ENCODE peak calls at places on chromosomes 13 and 19, in ten cellular contexts. H, P, J, U, W, E, A, F, Q and T are unnamed samples.

GRCh38 chr19:31154021-31154420 is 195.2 kb downstream of the TSHZ3 start:
- DNase-seq in U (peak; percentile 4), Q (no peak), W (no peak), E (no peak), H (peak; percentile 10), J (no peak), P (no peak), A (no peak), F (no peak), T (peak; percentile 99)

GRCh38 chr13:22789027-22789593 is 391.7 kb upstream of the SGCG start:
- DNase-seq in J (no peak), P (no peak), F (no peak), E (no peak), H (no peak), Q (no peak), W (no peak), A (no peak), U (no peak), T (peak; percentile 47)

GRCh38 chr13:74035881-74036280 is 98.3 kb downstream of the KLF12 start:
- DNase-seq in A (no peak), E (no peak), Q (no peak), U (no peak), H (no peak), J (no peak), P (no peak), W (no peak), F (no peak), T (no peak)

GRCh38 chr13:66826398-66826797 is 403.7 kb downstream of the PCDH9 start:
- DNase-seq in J (no peak), A (no peak), H (no peak), W (no peak), F (no peak), Q (no peak), E (no peak), U (no peak), P (no peak), T (no peak)

GRCh38 chr19:8517551-8518442 is 3.8 kb upstream of the ZNF414 start:
- DNase-seq in Q (no peak), A (no peak), E (no peak), H (peak; percentile 82), F (no peak), W (peak; percentile 52), U (no peak), P (no peak), J (no peak), T (no peak)

GRCh38 chr19:18814063-18814462 is 17.7 kb upstream of the UPF1 start:
- DNase-seq in H (peak; percentile 69), Q (no peak), J (no peak), W (no peak), F (no peak), A (no peak), E (no peak), U (no peak), P (no peak), T (no peak)

GRCh38 chr19:33393286-33394005 is 19.9 kb downstream of the CEBPG start:
- DNase-seq in P (no peak), W (no peak), F (peak; percentile 52), E (peak; percentile 24), A (peak; percentile 66), H (no peak), U (no peak), Q (no peak), J (no peak), T (no peak)

GRCh38 chr13:46641274-46642081 is 88.5 kb downstream of the LRCH1 start:
- DNase-seq in F (no peak), A (no peak), J (no peak), P (no peak), E (peak; percentile 67), H (peak; percentile 56), U (no peak), W (no peak), Q (peak; percentile 68), T (no peak)

GRCh38 chr19:40596608-40597328 is 4.4 kb upstream of the LTBP4 start:
- DNase-seq in J (peak; percentile 54), H (peak; percentile 62), Q (peak; percentile 52), U (peak; percentile 59), A (no peak), P (peak; percentile 93), W (no peak), F (peak; percentile 75), E (peak; percentile 73), T (no peak)

GRCh38 chr19:40410030-40410389 is 3.2 kb downstream of the PRX start:
- DNase-seq in E (peak; percentile 23), H (no peak), P (no peak), U (no peak), Q (no peak), F (no peak), A (no peak), W (no peak), J (no peak), T (no peak)

GRCh38 chr13:114106526-114106925 is 25.9 kb downstream of the RASA3 start:
- DNase-seq in J (no peak), A (no peak), E (peak; percentile 6), W (no peak), P (no peak), F (no peak), U (no peak), Q (no peak), H (no peak), T (no peak)

GRCh38 chr19:43470288-43470687 is 4.9 kb upstream of the LYPD3 start:
- DNase-seq in E (no peak), U (peak; percentile 93), Q (no peak), F (no peak), W (no peak), J (no peak), A (no peak), P (no peak), H (peak; percentile 7), T (peak; percentile 62)

GRCh38 chr13:113453962-113454361 is 674 bp upstream of the ADPRHL1 start:
- DNase-seq in P (no peak), J (no peak), F (peak; percentile 44), W (no peak), E (peak; percentile 28), A (peak; percentile 15), H (peak; percentile 84), Q (no peak), U (no peak), T (no peak)

GRCh38 chr13:26923824-26924605 is 163.4 kb upstream of the GPR12 start:
- DNase-seq in Q (peak; percentile 51), W (no peak), J (no peak), F (no peak), H (peak; percentile 96), E (no peak), U (peak; percentile 34), P (no peak), A (no peak), T (peak; percentile 40)

DNA sequence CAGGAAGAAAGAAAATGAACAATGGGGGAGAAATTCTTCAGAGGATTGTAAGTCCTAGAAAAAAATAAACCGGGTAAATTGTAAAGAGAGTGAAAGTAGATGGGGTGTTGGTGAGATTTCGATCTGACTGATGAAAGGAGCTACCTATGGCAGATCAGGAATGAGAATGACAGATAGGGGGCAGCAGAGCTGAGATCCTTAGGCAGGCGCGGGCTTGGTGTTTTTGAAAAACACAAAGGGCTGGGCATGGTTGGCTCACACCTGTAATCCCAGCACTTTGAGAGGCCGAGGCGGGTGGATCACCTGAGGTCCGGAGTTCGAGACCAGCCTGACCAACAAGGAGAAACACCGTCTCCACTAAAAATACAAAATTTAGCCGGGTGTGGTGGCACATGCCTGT is 1468.6 kb upstream of the SLC10A2 start:
- DNase-seq in J (peak; percentile 17), F (no peak), U (no peak), P (peak; percentile 0), E (no peak), W (peak; percentile 0), A (no peak), H (no peak), Q (no peak), T (no peak)
- TF ChIP-seq CTCF in J (no peak), F (no peak), U (no peak), P (no peak), E (no peak), W (peak; percentile 43), A (no peak), H (no peak), Q (no peak), T (peak; percentile 7)

DNA sequence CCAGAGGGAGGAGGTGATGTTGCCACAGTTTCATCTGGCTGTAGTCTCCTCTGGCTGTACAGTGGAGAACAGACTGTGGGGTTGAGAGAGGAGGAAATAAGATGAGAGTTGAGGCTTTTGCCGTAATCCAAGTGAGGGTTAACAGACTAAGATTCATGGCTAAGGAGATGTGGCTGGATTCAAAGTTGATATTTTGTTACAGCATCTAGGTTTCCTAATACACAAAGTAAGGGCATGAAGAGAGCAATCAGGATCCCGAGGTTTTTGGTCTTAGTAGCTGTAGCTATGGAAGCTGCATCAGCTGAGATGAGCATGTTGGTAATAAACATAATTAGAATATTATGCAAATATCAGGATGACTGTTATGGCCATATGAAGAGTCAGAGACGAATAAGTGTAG is 1.4 kb downstream of the ZNF776 start:
- DNase-seq in Q (no peak), F (no peak), U (no peak), E (no peak), A (no peak), J (no peak), H (no peak), P (no peak), W (no peak), T (no peak)
- H3K36me3 ChIP-seq in Q (peaks cover 51% of the 10 kb centered on the region), F (peaks cover 15% of the 10 kb centered on the region), U (peaks cover 40% of the 10 kb centered on the region), E (peaks cover 4% of the 10 kb centered on the region), A (peaks cover 7% of the 10 kb centered on the region), J (peaks cover 19% of the 10 kb centered on the region), H (peaks cover 16% of the 10 kb centered on the region), P (peaks cover 47% of the 10 kb centered on the region), W (peaks cover 50% of the 10 kb centered on the region), T (peaks cover 14% of the 10 kb centered on the region)

GRCh38 chr13:51845574-51846318 is 769 bp upstream of the TMEM272 start:
- DNase-seq in P (no peak), E (no peak), U (no peak), J (no peak), F (no peak), A (no peak), Q (no peak), H (no peak), W (no peak), T (no peak)

GRCh38 chr13:51844862-51845573 is at the start of gene TMEM272:
- DNase-seq in H (peak; percentile 60), U (peak; percentile 11), E (peak; percentile 46), W (peak; percentile 41), F (peak; percentile 70), Q (peak; percentile 31), P (peak; percentile 70), A (peak; percentile 76), J (peak; percentile 42), T (no peak)

GRCh38 chr13:51848674-51849073 is 3.7 kb upstream of the TMEM272 start:
- DNase-seq in F (no peak), J (no peak), E (no peak), A (no peak), U (peak; percentile 67), Q (no peak), W (no peak), H (peak; percentile 18), P (no peak), T (peak; percentile 74)

GRCh38 chr13:51846756-51847155 is 1.8 kb upstream of the TMEM272 start:
- DNase-seq in U (peak; percentile 11), P (no peak), H (no peak), A (no peak), W (no peak), F (no peak), E (no peak), J (no peak), Q (no peak), T (peak; percentile 70)

GRCh38 chr13:51849145-51850101 is 4.4 kb upstream of the TMEM272 start:
- DNase-seq in J (peak; percentile 26), Q (no peak), U (peak; percentile 30), P (peak; percentile 62), W (peak; percentile 62), F (no peak), H (peak; percentile 25), E (no peak), A (no peak), T (no peak)
- TF ChIP-seq CTCF in J (peak; percentile 34), Q (no peak), U (peak; percentile 25), P (peak; percentile 56), W (peak; percentile 91), F (peak; percentile 10), H (peak; percentile 76), E (no peak), A (no peak), T (peak; percentile 66)

GRCh38 chr13:33409673-33410072 is 124.1 kb upstream of the STARD13 start:
- DNase-seq in H (no peak), W (no peak), F (no peak), P (no peak), E (no peak), U (no peak), J (no peak), Q (no peak), A (no peak), T (no peak)
- H3K36me3 ChIP-seq in H (no peaks in the 10 kb centered on the region), W (no peaks in the 10 kb centered on the region), F (no peaks in the 10 kb centered on the region), P (no peaks in the 10 kb centered on the region), E (no peaks in the 10 kb centered on the region), U (no peaks in the 10 kb centered on the region), J (no peaks in the 10 kb centered on the region), Q (no peaks in the 10 kb centered on the region), A (no peaks in the 10 kb centered on the region), T (no peaks in the 10 kb centered on the region)